ENCODE peak calls at places on chromosomes 5 and 9, in four cellular contexts. Z is K562, O is HL-60, S is GM12878. C is an unnamed sample.

GRCh38 chr5:21810737-21811316 is 1042.3 kb downstream of the CDH12 start:
- DNase-seq in S (no peak), O (no peak), Z (peak), C (no peak)

GRCh38 chr5:156680845-156681244 is 169.2 kb upstream of the PPP1R2B start:
- DNase-seq in O (no peak), Z (no peak), S (no peak), C (no peak)

GRCh38 chr9:5488616-5489015 is 21.7 kb upstream of the PDCD1LG2 start:
- DNase-seq in S (no peak), O (no peak), Z (no peak), C (no peak)

GRCh38 chr5:167514461-167514860 is 777.0 kb upstream of the WWC1 start:
- DNase-seq in S (no peak), Z (no peak), O (no peak), C (no peak)

GRCh38 chr5:52709171-52709925 is 78.4 kb upstream of the ITGA1 start:
- DNase-seq in S (no peak), Z (no peak), O (no peak), C (no peak)

GRCh38 chr9:20544953-20545622 is 77.2 kb downstream of the MLLT3 start:
- DNase-seq in Z (no peak), O (no peak), S (no peak), C (no peak)

GRCh38 chr5:124093658-124094057 is 581.7 kb downstream of the CSNK1G3 start:
- DNase-seq in Z (no peak), O (no peak), S (no peak), C (no peak)

GRCh38 chr9:37987467-37987981 is 81.5 kb downstream of the SHB start:
- DNase-seq in O (no peak), Z (peak), S (no peak), C (no peak)

GRCh38 chr5:103041071-103041676 is 78.8 kb downstream of the GIN1 start:
- DNase-seq in O (no peak), S (no peak), Z (no peak), C (no peak)

GRCh38 chr5:169018980-169019379 is 282.0 kb downstream of the SLIT3 start:
- DNase-seq in Z (no peak), O (no peak), S (no peak), C (no peak)

GRCh38 chr9:1922026-1922425 is 93.1 kb upstream of the SMARCA2 start:
- DNase-seq in O (no peak), Z (peak), S (no peak), C (no peak)

GRCh38 chr5:113757508-113757907 is 244.0 kb downstream of the YTHDC2 start:
- DNase-seq in S (no peak), O (no peak), Z (no peak), C (no peak)

DNA sequence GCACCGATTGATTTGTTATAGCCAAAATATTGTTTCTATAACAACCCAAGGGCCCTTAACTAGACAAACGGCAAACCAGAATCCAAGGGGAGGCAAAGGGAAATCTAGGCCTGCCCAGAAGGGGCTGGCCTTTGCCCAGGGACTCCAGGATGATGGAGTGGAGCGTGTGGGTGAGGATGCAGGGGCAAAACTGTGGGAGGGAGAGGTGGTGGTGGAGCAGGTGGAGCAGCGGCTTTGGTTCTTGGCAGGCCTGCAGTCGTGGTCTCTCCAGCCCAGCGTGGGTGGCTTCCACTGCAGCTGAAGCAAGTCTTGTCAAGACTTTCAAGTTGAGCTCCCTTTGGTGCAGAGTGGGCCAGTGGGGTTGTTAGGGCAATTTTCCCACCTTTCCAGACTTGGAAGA is 98.6 kb upstream of the TBCA start:
- DNase-seq in S (no peak), O (no peak), Z (no peak), C (no peak)
- TF ChIP-seq SPI1 in S (no peak), O (no peak), Z (no peak), C (no peak)

DNA sequence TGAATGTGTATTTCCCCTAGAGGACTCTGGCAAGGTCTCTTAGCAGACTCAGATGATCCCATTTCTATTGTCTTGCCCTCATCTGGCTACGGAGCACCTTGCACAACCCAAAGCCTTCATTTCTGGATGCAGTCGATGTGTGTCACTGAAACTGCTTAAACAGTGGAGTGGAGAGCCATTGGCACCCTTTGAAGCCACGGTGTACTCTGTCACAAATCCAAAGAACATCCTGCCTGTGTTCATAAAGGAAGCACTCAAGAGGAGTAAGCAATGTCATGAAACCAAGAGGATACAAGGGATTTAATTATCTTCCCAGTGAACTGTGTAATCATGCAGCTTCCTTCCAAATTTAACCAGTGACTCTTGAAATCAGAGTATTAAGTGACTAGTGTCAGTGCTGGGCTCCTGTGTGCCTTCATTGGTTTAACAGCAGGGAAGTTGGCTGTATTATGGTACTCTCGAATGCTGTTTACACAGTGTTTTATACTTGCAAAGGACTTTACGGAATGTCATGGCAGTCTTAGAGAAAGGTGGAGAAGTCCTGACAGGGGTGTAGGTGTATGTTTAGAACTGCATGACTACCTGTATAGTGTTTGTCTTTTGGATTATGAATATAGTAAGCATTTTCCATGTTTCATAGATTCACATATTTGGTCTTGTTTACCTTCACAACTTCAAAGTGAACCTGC is 41.9 kb downstream of the CD180 start:
- DNase-seq in Z (no peak), O (no peak), S (no peak), C (no peak)
- TF ChIP-seq SPI1 in Z (no peak), O (no peak), S (no peak), C (no peak)

GRCh38 chr5:143695941-143696340 is 116.0 kb upstream of the HMHB1 start:
- DNase-seq in Z (no peak), S (no peak), O (no peak), C (no peak)

GRCh38 chr5:143700994-143701393 is 111.0 kb upstream of the HMHB1 start:
- DNase-seq in Z (no peak), O (no peak), S (no peak), C (no peak)

GRCh38 chr5:143699121-143699520 is 112.8 kb upstream of the HMHB1 start:
- DNase-seq in Z (peak), O (no peak), S (no peak), C (no peak)

GRCh38 chr5:143696920-143697319 is 115.0 kb upstream of the HMHB1 start:
- DNase-seq in O (no peak), Z (no peak), S (no peak), C (no peak)

GRCh38 chr5:143698534-143698933 is 113.4 kb upstream of the HMHB1 start:
- DNase-seq in S (no peak), O (no peak), Z (no peak), C (no peak)
- TF ChIP-seq SPI1 in S (no peak), O (no peak), Z (no peak), C (no peak)

DNA sequence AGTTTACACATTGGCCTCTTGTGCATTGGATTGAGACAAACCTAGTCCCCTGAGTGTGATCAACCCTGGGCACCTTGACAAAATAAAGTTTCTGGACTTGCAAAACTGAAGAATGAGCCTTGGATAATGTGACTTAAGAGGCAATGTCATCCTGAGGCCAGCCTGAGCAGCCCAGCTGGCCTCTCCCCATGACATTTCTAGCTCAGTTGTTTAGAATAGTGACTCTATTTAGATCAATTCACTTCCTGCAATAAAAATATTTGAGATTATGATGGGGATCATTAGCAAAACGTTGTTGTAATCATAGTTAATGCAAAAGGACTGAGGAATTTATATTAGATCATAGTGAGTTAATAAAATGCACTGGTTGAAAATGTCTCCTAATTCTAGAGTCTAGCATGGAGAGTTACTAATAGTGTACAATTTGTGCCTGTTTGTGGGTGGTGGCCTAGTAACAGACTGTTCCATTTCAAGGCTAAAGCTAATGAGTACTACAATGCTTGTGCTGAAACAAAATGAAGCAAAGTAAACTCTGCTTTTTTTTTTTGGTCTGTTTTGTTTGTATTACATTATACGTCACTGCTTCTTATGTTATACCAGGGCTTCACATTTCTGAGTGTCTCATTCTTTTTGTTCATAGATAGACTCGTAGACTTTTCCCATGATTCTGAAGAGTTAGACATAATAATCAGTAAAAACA is 10.9 kb upstream of the RHOBTB3 start:
- DNase-seq in S (no peak), O (no peak), Z (no peak), C (no peak)
- TF ChIP-seq SPI1 in S (no peak), O (no peak), Z (no peak), C (no peak)

DNA sequence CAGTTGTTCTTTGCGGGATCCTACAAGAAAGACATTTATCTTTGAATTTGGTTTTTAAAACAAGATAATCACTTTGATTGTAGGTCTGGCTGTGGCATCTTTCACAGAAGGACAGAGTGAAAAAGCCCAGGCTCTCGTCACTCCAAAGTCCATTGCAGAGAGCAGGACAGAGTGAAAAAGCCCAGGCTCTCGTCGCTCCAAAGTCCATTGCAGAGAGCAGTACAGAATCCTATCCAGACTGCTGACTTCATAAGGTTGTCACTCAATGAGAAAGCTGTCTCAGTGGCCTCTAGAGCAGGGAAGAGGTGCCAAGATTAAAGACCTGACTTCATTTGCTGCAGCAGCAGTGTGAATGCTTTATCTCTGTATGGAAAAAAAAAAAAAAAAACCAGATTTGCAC is 16.3 kb upstream of the GPX8 start:
- DNase-seq in O (no peak), S (no peak), Z (no peak), C (no peak)
- TF ChIP-seq SPI1 in O (no peak), S (no peak), Z (no peak), C (no peak)

GRCh38 chr9:23557691-23558090 is 268.3 kb downstream of the ELAVL2 start:
- DNase-seq in Z (no peak), S (no peak), O (no peak), C (no peak)

GRCh38 chr9:23563497-23563896 is 262.5 kb downstream of the ELAVL2 start:
- DNase-seq in S (no peak), O (no peak), Z (no peak), C (no peak)

GRCh38 chr9:23556459-23556858 is 269.6 kb downstream of the ELAVL2 start:
- DNase-seq in Z (no peak), S (no peak), O (no peak), C (no peak)

GRCh38 chr9:23555849-23556248 is 270.2 kb downstream of the ELAVL2 start:
- DNase-seq in S (no peak), O (no peak), Z (no peak), C (no peak)

DNA sequence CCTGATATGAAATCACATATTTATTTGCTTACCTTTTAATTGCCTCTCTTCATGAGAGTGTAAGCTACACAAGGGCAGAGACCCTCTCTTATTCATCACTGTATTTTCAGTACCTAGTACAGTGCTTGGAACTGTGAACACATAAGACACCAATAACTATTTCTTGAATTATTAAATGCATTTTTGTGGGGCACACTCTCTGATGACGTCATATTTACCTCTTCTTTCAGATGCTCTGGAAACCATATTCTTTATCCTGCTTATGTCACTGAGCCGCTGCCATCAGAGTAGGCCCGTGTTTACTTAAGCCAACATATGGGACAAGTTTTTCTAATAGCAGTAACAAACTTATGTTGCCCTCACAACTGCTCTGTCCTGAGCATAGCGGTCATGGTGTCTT is 266.5 kb downstream of the ELAVL2 start:
- DNase-seq in Z (no peak), S (no peak), O (no peak), C (no peak)
- TF ChIP-seq SPI1 in Z (no peak), S (no peak), O (no peak), C (no peak)